ENCODE peak calls at places on chromosomes 6 and 20, in six cellular contexts. S is astrocyte of the hippocampus; B is AG04449; X is GM20000; I is stimulated activated CD4-positive, alpha-beta T cell treated with anti-CD3 and anti-CD28 coated beads, Interleukin-4, amount 100 ng/mL, for 1 hour; T is NAMALWA. D is an unnamed sample.

GRCh38 chr20:48777821-48778220 is 50.0 kb downstream of the PREX1 start:
- DNase-seq in S (no peak), B (no peak), X (no peak), I (no peak), T (no peak), D (no peak)

GRCh38 chr20:34143951-34144350 is 31.9 kb upstream of the EIF2S2 start:
- DNase-seq in S (peak; percentile 12), B (no peak), X (no peak), I (no peak), T (no peak), D (no peak)

GRCh38 chr6:139485742-139486475 is 111.5 kb upstream of the CITED2 start:
- DNase-seq in S (no peak), B (no peak), X (no peak), I (no peak), T (no peak), D (no peak)

GRCh38 chr6:36329798-36330291 is 6.8 kb downstream of the BNIP5 start:
- DNase-seq in S (no peak), B (no peak), X (no peak), I (no peak), T (no peak), D (no peak)

GRCh38 chr6:18226451-18226850 is 37.9 kb downstream of the DEK start:
- DNase-seq in S (peak; percentile 96), B (peak; percentile 77), X (no peak), I (no peak), T (no peak), D (no peak)

GRCh38 chr6:150176152-150176551 is 33.3 kb downstream of the PPP1R14C start:
- DNase-seq in S (no peak), B (no peak), X (no peak), I (no peak), T (no peak), D (no peak)

GRCh38 chr20:63789836-63790571 is 41.1 kb downstream of the ZBTB46 start:
- DNase-seq in S (no peak), B (no peak), X (no peak), I (no peak), T (no peak), D (no peak)

GRCh38 chr20:43631598-43631997 is 35.3 kb upstream of the MYBL2 start:
- DNase-seq in S (no peak), B (no peak), X (no peak), I (no peak), T (no peak), D (no peak)

GRCh38 chr20:6660441-6660840 is 107.0 kb upstream of the BMP2 start:
- DNase-seq in S (no peak), B (no peak), X (no peak), I (no peak), T (no peak), D (no peak)

GRCh38 chr6:132391391-132392291 is 9.6 kb downstream of the MOXD1 start:
- DNase-seq in S (peak; percentile 75), B (peak; percentile 78), X (no peak), I (no peak), T (no peak), D (no peak)

GRCh38 chr6:157221049-157221816 is 102.1 kb downstream of the TMEM242 start:
- DNase-seq in S (peak; percentile 82), B (no peak), X (peak; percentile 88), I (peak; percentile 87), T (peak; percentile 33), D (peak; percentile 86)

GRCh38 chr20:35506872-35507638 is 22.4 kb downstream of the C20orf173 start:
- DNase-seq in S (peak; percentile 59), B (no peak), X (no peak), I (no peak), T (no peak), D (no peak)

GRCh38 chr6:17086469-17086868 is 15.4 kb upstream of the STMND1 start:
- DNase-seq in S (peak; percentile 86), B (peak; percentile 24), X (peak; percentile 50), I (no peak), T (peak; percentile 34), D (peak; percentile 70)

GRCh38 chr6:29887819-29888581 is 54.3 kb upstream of the HLA-A start:
- DNase-seq in S (peak; percentile 47), B (no peak), X (peak; percentile 79), I (peak; percentile 78), T (no peak), D (peak; percentile 89)

GRCh38 chr6:119148825-119149525 is 70.5 kb upstream of the FAM184A start:
- DNase-seq in S (peak; percentile 88), B (no peak), X (no peak), I (no peak), T (no peak), D (no peak)

GRCh38 chr20:59580991-59581401 is 23.3 kb upstream of the PHACTR3 start:
- DNase-seq in S (no peak), B (no peak), X (no peak), I (no peak), T (no peak), D (no peak)

GRCh38 chr6:3324262-3324942 is 65.7 kb downstream of the PSMG4 start:
- DNase-seq in S (peak; percentile 88), B (peak; percentile 75), X (peak; percentile 65), I (no peak), T (no peak), D (peak; percentile 86)

GRCh38 chr20:47682916-47683315 is 102.4 kb downstream of the SULF2 start:
- DNase-seq in S (no peak), B (no peak), X (no peak), I (no peak), T (no peak), D (no peak)

GRCh38 chr6:2857580-2858337 is 16.1 kb upstream of the SERPINB1 start:
- DNase-seq in S (peak; percentile 28), B (no peak), X (peak; percentile 81), I (peak; percentile 67), T (peak; percentile 35), D (peak; percentile 95)

GRCh38 chr6:168355716-168356522 is 36.3 kb upstream of the DACT2 start:
- DNase-seq in S (peak; percentile 60), B (no peak), X (no peak), I (no peak), T (peak; percentile 28), D (peak; percentile 4)

GRCh38 chr6:123039431-123039830 is 43.4 kb downstream of the CLVS2 start:
- DNase-seq in S (no peak), B (no peak), X (no peak), I (no peak), T (no peak), D (no peak)

GRCh38 chr6:36769676-36770499 is 69.4 kb downstream of the CPNE5 start:
- DNase-seq in S (peak; percentile 30), B (no peak), X (no peak), I (no peak), T (peak; percentile 54), D (peak; percentile 28)

GRCh38 chr6:5541751-5542432 is 280.6 kb downstream of the FARS2 start:
- DNase-seq in S (no peak), B (no peak), X (no peak), I (no peak), T (no peak), D (peak; percentile 27)

GRCh38 chr6:29375191-29375590 is at the start of gene OR12D3:
- DNase-seq in S (no peak), B (no peak), X (no peak), I (no peak), T (no peak), D (no peak)

GRCh38 chr6:165204807-165205545 is 104.4 kb downstream of the C6orf118 start:
- DNase-seq in S (no peak), B (no peak), X (no peak), I (no peak), T (no peak), D (no peak)

GRCh38 chr6:18260448-18261106 is 3.8 kb downstream of the DEK start:
- DNase-seq in S (peak; percentile 83), B (no peak), X (peak; percentile 47), I (no peak), T (peak; percentile 65), D (peak; percentile 43)

GRCh38 chr20:61849376-61849775 is 216.3 kb downstream of the TAF4 start:
- DNase-seq in S (no peak), B (no peak), X (no peak), I (no peak), T (no peak), D (no peak)

GRCh38 chr6:22099923-22100322 is 196.9 kb downstream of the PRL start:
- DNase-seq in S (peak; percentile 49), B (no peak), X (no peak), I (no peak), T (no peak), D (no peak)

GRCh38 chr6:106163446-106163965 is 77.4 kb downstream of the PRDM1 start:
- DNase-seq in S (peak; percentile 64), B (no peak), X (peak; percentile 29), I (peak; percentile 35), T (peak; percentile 66), D (peak; percentile 36)

GRCh38 chr6:87697581-87698552 is 4.2 kb downstream of the AKIRIN2 start:
- DNase-seq in S (peak; percentile 83), B (peak; percentile 77), X (no peak), I (no peak), T (peak; percentile 50), D (peak; percentile 29)

GRCh38 chr6:147001621-147002020 is 202.6 kb upstream of the STXBP5 start:
- DNase-seq in S (no peak), B (no peak), X (no peak), I (no peak), T (no peak), D (no peak)

GRCh38 chr6:168035098-168035660 is 37.7 kb downstream of the KIF25 start:
- DNase-seq in S (peak; percentile 73), B (no peak), X (no peak), I (no peak), T (no peak), D (no peak)

GRCh38 chr20:36644032-36644712 is 1.8 kb downstream of the SLA2 start:
- DNase-seq in S (no peak), B (no peak), X (no peak), I (peak; percentile 60), T (no peak), D (no peak)

GRCh38 chr6:101392561-101393230 is 812 bp upstream of the GRIK2 start:
- DNase-seq in S (peak; percentile 29), B (no peak), X (no peak), I (no peak), T (no peak), D (no peak)

GRCh38 chr6:111478749-111479148 is 4.3 kb downstream of the REV3L start:
- DNase-seq in S (peak; percentile 64), B (no peak), X (peak; percentile 59), I (no peak), T (peak; percentile 81), D (peak; percentile 90)

GRCh38 chr20:41061155-41061554 is 32.5 kb downstream of the TOP1 start:
- DNase-seq in S (no peak), B (no peak), X (no peak), I (no peak), T (no peak), D (no peak)

GRCh38 chr6:33374359-33374910 is 17.2 kb upstream of the KIFC1 start:
- DNase-seq in S (no peak), B (no peak), X (no peak), I (no peak), T (no peak), D (no peak)

D was measured in OCI-M1.